ENCODE peak calls at places on chromosomes 1 and 21, in five cellular contexts. One of them, this sample, is unnamed.

GRCh38 chr1:109239580-109240068 is 9.7 kb upstream of the CELSR2 start:
- DNase-seq in NB4: peak
- DNase-seq in stomach: no peak
- DNase-seq in uterus: no peak
- DNase-seq in heart left ventricle: no peak
- DNase-seq in this sample: no peak

GRCh38 chr21:42047821-42048613 is 23.1 kb upstream of the UMODL1 start:
- DNase-seq in heart left ventricle: peak
- DNase-seq in NB4: peak
- DNase-seq in uterus: peak
- DNase-seq in stomach: peak
- DNase-seq in this sample: no peak

GRCh38 chr1:227999056-227999930 is 7.5 kb upstream of the WNT3A start:
- DNase-seq in NB4: peak
- DNase-seq in stomach: peak
- DNase-seq in heart left ventricle: peak
- DNase-seq in uterus: peak
- DNase-seq in this sample: peak

GRCh38 chr1:231534703-231535159 is 6.3 kb downstream of the TSNAX start:
- DNase-seq in stomach: no peak
- DNase-seq in uterus: no peak
- DNase-seq in NB4: no peak
- DNase-seq in heart left ventricle: no peak
- DNase-seq in this sample: no peak

GRCh38 chr1:47711848-47712492 is 274.1 kb downstream of the FOXD2 start:
- DNase-seq in NB4: no peak
- DNase-seq in uterus: no peak
- DNase-seq in heart left ventricle: no peak
- DNase-seq in stomach: no peak
- DNase-seq in this sample: no peak

GRCh38 chr1:191757003-191757402 is 401.3 kb upstream of the RGS18 start:
- DNase-seq in NB4: no peak
- DNase-seq in uterus: no peak
- DNase-seq in heart left ventricle: no peak
- DNase-seq in stomach: no peak
- DNase-seq in this sample: no peak

GRCh38 chr1:154729031-154729442 is 121.1 kb upstream of the ADAR start:
- DNase-seq in stomach: no peak
- DNase-seq in uterus: peak
- DNase-seq in heart left ventricle: no peak
- DNase-seq in NB4: peak
- DNase-seq in this sample: no peak

GRCh38 chr1:47409311-47410085 is 6.6 kb upstream of the FOXE3 start:
- DNase-seq in uterus: no peak
- DNase-seq in stomach: no peak
- DNase-seq in heart left ventricle: no peak
- DNase-seq in NB4: no peak
- DNase-seq in this sample: no peak

GRCh38 chr1:221439008-221439733 is 302.7 kb downstream of the DUSP10 start:
- DNase-seq in heart left ventricle: no peak
- DNase-seq in stomach: no peak
- DNase-seq in uterus: no peak
- DNase-seq in NB4: peak
- DNase-seq in this sample: no peak

GRCh38 chr1:97093742-97094141 is 372.2 kb downstream of the PTBP2 start:
- DNase-seq in uterus: no peak
- DNase-seq in NB4: no peak
- DNase-seq in heart left ventricle: no peak
- DNase-seq in stomach: no peak
- DNase-seq in this sample: no peak

GRCh38 chr1:42319128-42319851 is 15.7 kb downstream of the FOXJ3 start:
- DNase-seq in stomach: no peak
- DNase-seq in heart left ventricle: no peak
- DNase-seq in uterus: no peak
- DNase-seq in NB4: peak
- DNase-seq in this sample: no peak

GRCh38 chr1:158105342-158105741 is 75.4 kb upstream of the CD1D start:
- DNase-seq in stomach: no peak
- DNase-seq in NB4: no peak
- DNase-seq in heart left ventricle: no peak
- DNase-seq in uterus: no peak
- DNase-seq in this sample: no peak

GRCh38 chr1:20031836-20032235 is 38.2 kb upstream of the PLA2G5 start:
- DNase-seq in NB4: no peak
- DNase-seq in heart left ventricle: no peak
- DNase-seq in stomach: no peak
- DNase-seq in uterus: no peak
- DNase-seq in this sample: no peak

GRCh38 chr1:39689635-39690034 is 1.6 kb downstream of the HPCAL4 start:
- DNase-seq in uterus: no peak
- DNase-seq in stomach: no peak
- DNase-seq in heart left ventricle: no peak
- DNase-seq in NB4: no peak
- DNase-seq in this sample: no peak

GRCh38 chr1:155253797-155254196 is 1.5 kb downstream of the ENTREP3 start:
- DNase-seq in uterus: no peak
- DNase-seq in stomach: no peak
- DNase-seq in NB4: no peak
- DNase-seq in heart left ventricle: no peak
- DNase-seq in this sample: no peak

GRCh38 chr1:183002797-183003594 is 20.2 kb upstream of the LAMC1 start:
- DNase-seq in uterus: no peak
- DNase-seq in heart left ventricle: peak
- DNase-seq in stomach: no peak
- DNase-seq in NB4: peak
- DNase-seq in this sample: no peak

GRCh38 chr1:67683306-67683705 is 1.7 kb upstream of the GADD45A start:
- DNase-seq in NB4: peak
- DNase-seq in uterus: no peak
- DNase-seq in heart left ventricle: no peak
- DNase-seq in stomach: no peak
- DNase-seq in this sample: no peak

GRCh38 chr1:50666849-50667248 is 243.6 kb upstream of the DMRTA2 start:
- DNase-seq in NB4: no peak
- DNase-seq in stomach: no peak
- DNase-seq in uterus: no peak
- DNase-seq in heart left ventricle: no peak
- DNase-seq in this sample: no peak

GRCh38 chr1:186187601-186188000 is 187.5 kb downstream of the TPR start:
- DNase-seq in uterus: no peak
- DNase-seq in stomach: no peak
- DNase-seq in NB4: no peak
- DNase-seq in heart left ventricle: no peak
- DNase-seq in this sample: no peak

GRCh38 chr21:39316062-39316461 is 2.6 kb upstream of the BRWD1 start:
- DNase-seq in uterus: no peak
- DNase-seq in heart left ventricle: no peak
- DNase-seq in NB4: no peak
- DNase-seq in stomach: no peak
- DNase-seq in this sample: no peak

DNA sequence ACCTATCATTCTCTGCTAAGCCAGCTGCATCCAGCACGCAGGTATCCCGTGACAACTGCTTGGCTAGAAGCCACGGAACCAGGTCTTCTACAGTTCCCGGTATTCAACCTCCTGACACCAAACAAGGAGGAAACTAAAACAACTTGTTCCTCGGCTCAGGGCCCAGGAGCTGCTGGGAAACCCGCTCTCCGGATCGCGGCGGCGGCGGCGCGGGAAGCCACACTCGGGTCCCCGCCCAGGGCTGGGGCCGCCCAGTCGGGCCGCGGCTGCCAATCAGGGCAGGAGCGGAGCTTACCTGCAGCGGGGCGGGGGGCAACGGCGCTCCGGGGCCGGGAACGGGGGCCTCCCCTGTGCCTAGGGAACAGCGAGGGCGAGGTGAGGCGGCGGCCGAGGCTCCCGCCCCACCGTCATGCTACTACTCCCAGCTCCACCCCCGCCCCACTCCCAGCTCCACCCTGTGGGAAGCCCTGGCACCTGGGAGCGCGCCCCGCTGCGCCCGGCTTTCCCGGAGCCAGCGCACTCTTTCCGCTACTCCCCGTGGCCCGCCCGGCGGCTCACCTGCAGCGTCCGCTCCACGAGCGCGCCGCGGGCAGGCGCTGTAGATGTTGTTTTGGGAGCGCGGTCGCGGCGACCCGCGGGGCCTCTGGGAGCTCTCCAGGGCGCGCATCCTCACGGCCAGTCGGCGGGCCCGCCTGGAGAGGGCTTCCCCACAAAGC is 12.1 kb downstream of the IL24 start:
- DNase-seq in stomach: peak
- DNase-seq in heart left ventricle: peak
- DNase-seq in uterus: peak
- DNase-seq in NB4: no peak
- DNase-seq in this sample: peak
- TF ChIP-seq POLR2A in stomach: no peak
- TF ChIP-seq POLR2A in heart left ventricle: no peak
- TF ChIP-seq POLR2A in uterus: no peak
- TF ChIP-seq POLR2A in NB4: no peak
- TF ChIP-seq POLR2A in this sample: peak

DNA sequence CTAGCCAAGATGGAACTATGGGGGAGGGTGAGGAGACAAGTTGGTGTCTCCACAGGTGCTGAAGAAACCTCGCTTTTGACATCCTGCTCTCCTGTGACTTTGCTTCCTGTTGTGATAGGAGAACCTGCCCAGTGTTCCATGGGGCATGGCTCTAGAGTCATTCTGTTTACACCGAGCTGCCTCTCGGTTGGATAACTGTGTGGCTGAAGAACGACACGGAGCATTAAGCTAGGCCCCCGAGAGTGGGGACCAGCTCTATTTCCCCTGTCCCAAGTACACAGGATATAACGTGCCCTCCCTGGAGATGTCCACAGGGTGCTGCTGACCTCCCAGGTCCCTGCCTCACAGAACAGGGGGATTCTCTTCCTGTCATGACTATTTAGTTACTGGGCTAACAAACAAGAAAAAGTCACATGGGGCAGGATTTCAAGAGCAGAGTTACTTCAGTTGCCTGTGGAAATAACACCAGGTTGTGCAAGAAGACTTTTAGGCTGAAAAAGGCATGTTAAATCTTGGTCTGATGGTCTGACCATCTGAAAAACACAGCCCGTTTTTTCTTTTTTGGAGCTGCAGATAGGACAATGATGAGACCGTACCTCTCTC is 29.4 kb upstream of the PPP2R5A start:
- DNase-seq in NB4: peak
- DNase-seq in heart left ventricle: no peak
- DNase-seq in stomach: no peak
- DNase-seq in uterus: no peak
- DNase-seq in this sample: no peak
- TF ChIP-seq POLR2A in NB4: no peak
- TF ChIP-seq POLR2A in heart left ventricle: no peak
- TF ChIP-seq POLR2A in stomach: no peak
- TF ChIP-seq POLR2A in uterus: no peak
- TF ChIP-seq POLR2A in this sample: no peak

DNA sequence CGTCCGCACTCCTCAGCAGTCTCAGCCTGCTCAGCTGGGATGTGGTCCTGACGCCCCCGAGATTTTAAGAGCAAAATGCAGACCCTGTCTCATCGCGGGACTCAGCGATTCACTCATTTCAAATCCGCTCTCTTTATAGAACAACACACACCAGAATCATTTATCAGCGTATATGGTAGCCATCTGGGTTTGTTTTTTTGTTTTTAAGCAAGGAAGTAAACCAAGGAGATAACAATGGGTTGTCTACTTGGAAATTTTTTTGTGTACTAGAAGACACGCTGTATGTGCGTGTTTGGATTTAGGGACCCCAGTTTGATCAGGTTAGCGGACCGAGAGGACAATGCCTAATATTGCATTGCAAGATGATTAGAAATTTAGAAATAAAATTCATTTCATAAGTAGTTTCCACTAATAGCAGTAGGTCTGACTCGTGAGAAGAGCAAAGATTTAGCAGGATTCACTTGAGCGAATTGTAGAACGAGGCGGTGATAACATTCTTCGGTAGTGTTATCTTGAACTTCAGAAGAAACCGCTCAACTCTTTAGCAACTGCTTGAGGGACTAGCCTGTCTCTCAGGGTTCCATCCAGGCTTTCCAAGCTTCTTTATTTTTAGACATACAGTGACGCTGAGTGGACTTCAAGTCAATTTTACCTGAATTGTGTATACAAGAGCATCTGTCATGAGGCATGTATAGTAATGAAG is 1.3 kb downstream of the GABPA start:
- DNase-seq in stomach: no peak
- DNase-seq in NB4: peak
- DNase-seq in uterus: no peak
- DNase-seq in heart left ventricle: no peak
- DNase-seq in this sample: no peak
- TF ChIP-seq POLR2A in stomach: no peak
- TF ChIP-seq POLR2A in NB4: no peak
- TF ChIP-seq POLR2A in uterus: no peak
- TF ChIP-seq POLR2A in heart left ventricle: no peak
- TF ChIP-seq POLR2A in this sample: no peak

GRCh38 chr1:167454929-167455785 is 63.2 kb downstream of the CD247 start:
- DNase-seq in heart left ventricle: peak
- DNase-seq in NB4: peak
- DNase-seq in uterus: peak
- DNase-seq in stomach: peak
- DNase-seq in this sample: peak
- TF ChIP-seq POLR2A in heart left ventricle: peak
- TF ChIP-seq POLR2A in NB4: peak
- TF ChIP-seq POLR2A in uterus: no peak
- TF ChIP-seq POLR2A in stomach: no peak
- TF ChIP-seq POLR2A in this sample: no peak

GRCh38 chr1:223712184-223712855 is at the start of gene CAPN2:
- DNase-seq in NB4: peak
- DNase-seq in heart left ventricle: peak
- DNase-seq in stomach: peak
- DNase-seq in uterus: peak
- DNase-seq in this sample: peak
- TF ChIP-seq POLR2A in NB4: peak
- TF ChIP-seq POLR2A in heart left ventricle: peak
- TF ChIP-seq POLR2A in stomach: no peak
- TF ChIP-seq POLR2A in uterus: peak
- TF ChIP-seq POLR2A in this sample: peak

GRCh38 chr21:37367758-37368535 is 1.4 kb downstream of the DYRK1A start:
- DNase-seq in stomach: peak
- DNase-seq in NB4: peak
- DNase-seq in uterus: peak
- DNase-seq in heart left ventricle: peak
- DNase-seq in this sample: peak
- TF ChIP-seq POLR2A in stomach: no peak
- TF ChIP-seq POLR2A in NB4: no peak
- TF ChIP-seq POLR2A in uterus: peak
- TF ChIP-seq POLR2A in heart left ventricle: peak
- TF ChIP-seq POLR2A in this sample: peak

GRCh38 chr1:56578963-56579875 is at the start of gene PLPP3:
- DNase-seq in uterus: peak
- DNase-seq in stomach: peak
- DNase-seq in NB4: peak
- DNase-seq in heart left ventricle: peak
- DNase-seq in this sample: peak
- TF ChIP-seq POLR2A in uterus: peak
- TF ChIP-seq POLR2A in stomach: no peak
- TF ChIP-seq POLR2A in NB4: no peak
- TF ChIP-seq POLR2A in heart left ventricle: peak
- TF ChIP-seq POLR2A in this sample: peak

GRCh38 chr21:34887729-34888568 is 161.2 kb downstream of the RUNX1 start:
- DNase-seq in heart left ventricle: peak
- DNase-seq in stomach: peak
- DNase-seq in uterus: peak
- DNase-seq in NB4: peak
- DNase-seq in this sample: peak
- TF ChIP-seq POLR2A in heart left ventricle: no peak
- TF ChIP-seq POLR2A in stomach: no peak
- TF ChIP-seq POLR2A in uterus: no peak
- TF ChIP-seq POLR2A in NB4: no peak
- TF ChIP-seq POLR2A in this sample: peak